ENCODE peak calls at places on chromosomes 11 and 22, in eight cellular contexts. R is OCI-M1, N is ureter, J is cardiac muscle cell, K is NCI-H1092 treated with DMSO at 0.1 percent for 48 hours, Y is fibroblast of mammary gland, W is hypothalamus, U is T follicular helper cell. G is an unnamed sample.

GRCh38 chr11:9719949-9720646 is 56.2 kb downstream of the SWAP70 start:
- DNase-seq in R (peak; percentile 57), N (no peak), J (peak; percentile 13), K (peak; percentile 5), Y (no peak), W (no peak), U (no peak), G (no peak)

GRCh38 chr22:28002863-28003565 is 84.0 kb upstream of the PITPNB start:
- DNase-seq in R (no peak), N (no peak), J (peak; percentile 12), K (no peak), Y (peak; percentile 38), W (no peak), U (no peak), G (no peak)

GRCh38 chr22:31281733-31282132 is 10.6 kb downstream of the PIK3IP1 start:
- DNase-seq in R (no peak), N (no peak), J (no peak), K (no peak), Y (no peak), W (no peak), U (no peak), G (no peak)

GRCh38 chr22:49156662-49157285 is 670.9 kb downstream of the BRD1 start:
- DNase-seq in R (no peak), N (no peak), J (no peak), K (peak; percentile 84), Y (no peak), W (no peak), U (no peak), G (no peak)

GRCh38 chr11:128548655-128549255 is 38.6 kb downstream of the ETS1 start:
- DNase-seq in R (peak; percentile 62), N (peak; percentile 52), J (peak; percentile 79), K (no peak), Y (peak; percentile 48), W (no peak), U (no peak), G (no peak)

GRCh38 chr22:39214006-39214382 is 30.8 kb downstream of the PDGFB start:
- DNase-seq in R (no peak), N (no peak), J (no peak), K (no peak), Y (no peak), W (no peak), U (no peak), G (no peak)

GRCh38 chr11:27611946-27612455 is 88.3 kb downstream of the BDNF start:
- DNase-seq in R (no peak), N (no peak), J (no peak), K (no peak), Y (no peak), W (no peak), U (no peak), G (no peak)

GRCh38 chr22:19287076-19287724 is 4.3 kb downstream of the CLTCL1 start:
- DNase-seq in R (no peak), N (no peak), J (peak; percentile 21), K (peak; percentile 94), Y (peak; percentile 54), W (no peak), U (no peak), G (peak; percentile 10)

GRCh38 chr22:25134028-25134427 is 65.6 kb upstream of the CRYBB3 start:
- DNase-seq in R (no peak), N (no peak), J (no peak), K (peak; percentile 53), Y (no peak), W (no peak), U (no peak), G (no peak)

GRCh38 chr11:134915881-134916280 is 503.8 kb upstream of the B3GAT1 start:
- DNase-seq in R (no peak), N (no peak), J (no peak), K (no peak), Y (no peak), W (no peak), U (no peak), G (no peak)

GRCh38 chr11:72696866-72697428 is 22.7 kb upstream of the PDE2A start:
- DNase-seq in R (no peak), N (peak; percentile 64), J (no peak), K (no peak), Y (peak; percentile 50), W (no peak), U (no peak), G (no peak)

GRCh38 chr22:32200752-32201151 is 4.1 kb downstream of the RFPL2 start:
- DNase-seq in R (no peak), N (no peak), J (no peak), K (no peak), Y (no peak), W (no peak), U (no peak), G (no peak)

GRCh38 chr11:134636071-134636470 is 224.0 kb upstream of the B3GAT1 start:
- DNase-seq in R (no peak), N (peak; percentile 38), J (no peak), K (no peak), Y (no peak), W (no peak), U (no peak), G (peak; percentile 56)

GRCh38 chr11:72321381-72321996 is 77.5 kb upstream of the PHOX2A start:
- DNase-seq in R (peak; percentile 91), N (no peak), J (peak; percentile 17), K (no peak), Y (peak; percentile 77), W (no peak), U (no peak), G (no peak)

GRCh38 chr22:44133161-44133560 is 47.6 kb upstream of the PARVG start:
- DNase-seq in R (no peak), N (no peak), J (no peak), K (no peak), Y (peak; percentile 48), W (no peak), U (no peak), G (no peak)

GRCh38 chr11:62004473-62004872 is 37.0 kb upstream of the FTH1 start:
- DNase-seq in R (no peak), N (no peak), J (peak; percentile 97), K (no peak), Y (peak; percentile 90), W (peak; percentile 29), U (no peak), G (no peak)

GRCh38 chr11:102647430-102647829 is 22.3 kb upstream of the MMP20 start:
- DNase-seq in R (no peak), N (no peak), J (no peak), K (no peak), Y (no peak), W (no peak), U (no peak), G (no peak)

GRCh38 chr22:38956551-38956950 is 858 bp upstream of the APOBEC3A start:
- DNase-seq in R (no peak), N (no peak), J (no peak), K (no peak), Y (no peak), W (no peak), U (no peak), G (no peak)

GRCh38 chr11:129694966-129695365 is 120.7 kb upstream of the TMEM45B start:
- DNase-seq in R (no peak), N (no peak), J (no peak), K (no peak), Y (peak; percentile 9), W (no peak), U (no peak), G (no peak)

G was measured in type B pancreatic cell.